ENCODE peak calls at places on chromosomes 13 and 19, in ten cellular contexts. One of them, this sample, is unnamed. For H3K4me1, the result is how much of the 10 kb centered on the place peaks cover.

GRCh38 chr13:43242040-43242439 is 218.7 kb downstream of the DNAJC15 start:
- DNase-seq in tibial nerve: no peak
- DNase-seq in esophagus squamous epithelium: no peak
- DNase-seq in hepatocyte: no peak
- DNase-seq in H1: no peak
- DNase-seq in neural progenitor cell: no peak
- DNase-seq in K562: no peak
- DNase-seq in transverse colon: no peak
- DNase-seq in HCT116: no peak
- DNase-seq in uterus: no peak
- DNase-seq in this sample: no peak

GRCh38 chr19:55304980-55305379 is 20.2 kb downstream of the TMEM150B start:
- DNase-seq in tibial nerve: no peak
- DNase-seq in esophagus squamous epithelium: no peak
- DNase-seq in hepatocyte: no peak
- DNase-seq in H1: no peak
- DNase-seq in neural progenitor cell: no peak
- DNase-seq in K562: peak
- DNase-seq in transverse colon: no peak
- DNase-seq in HCT116: no peak
- DNase-seq in uterus: no peak
- DNase-seq in this sample: no peak

GRCh38 chr13:44331912-44332840 is 41.4 kb upstream of the SERP2 start:
- DNase-seq in tibial nerve: peak
- DNase-seq in esophagus squamous epithelium: no peak
- DNase-seq in hepatocyte: peak
- DNase-seq in H1: no peak
- DNase-seq in neural progenitor cell: peak
- DNase-seq in K562: peak
- DNase-seq in transverse colon: peak
- DNase-seq in HCT116: no peak
- DNase-seq in uterus: peak
- DNase-seq in this sample: peak

GRCh38 chr13:114019367-114019766 is 45.5 kb upstream of the C13orf46 start:
- DNase-seq in tibial nerve: no peak
- DNase-seq in esophagus squamous epithelium: no peak
- DNase-seq in hepatocyte: no peak
- DNase-seq in H1: no peak
- DNase-seq in neural progenitor cell: peak
- DNase-seq in K562: peak
- DNase-seq in transverse colon: no peak
- DNase-seq in HCT116: peak
- DNase-seq in uterus: no peak
- DNase-seq in this sample: no peak

GRCh38 chr13:48448963-48449614 is 36.2 kb upstream of the LPAR6 start:
- DNase-seq in tibial nerve: no peak
- DNase-seq in esophagus squamous epithelium: no peak
- DNase-seq in hepatocyte: no peak
- DNase-seq in H1: no peak
- DNase-seq in neural progenitor cell: no peak
- DNase-seq in K562: no peak
- DNase-seq in transverse colon: no peak
- DNase-seq in HCT116: no peak
- DNase-seq in uterus: no peak
- DNase-seq in this sample: no peak

GRCh38 chr13:44872751-44873150 is 116.5 kb downstream of the NUFIP1 start:
- DNase-seq in tibial nerve: no peak
- DNase-seq in esophagus squamous epithelium: no peak
- DNase-seq in hepatocyte: no peak
- DNase-seq in H1: no peak
- DNase-seq in neural progenitor cell: no peak
- DNase-seq in K562: no peak
- DNase-seq in transverse colon: no peak
- DNase-seq in HCT116: no peak
- DNase-seq in uterus: no peak
- DNase-seq in this sample: peak

GRCh38 chr13:113093580-113094409 is 11.8 kb upstream of the F7 start:
- DNase-seq in tibial nerve: no peak
- DNase-seq in esophagus squamous epithelium: no peak
- DNase-seq in hepatocyte: no peak
- DNase-seq in H1: no peak
- DNase-seq in neural progenitor cell: no peak
- DNase-seq in K562: no peak
- DNase-seq in transverse colon: no peak
- DNase-seq in HCT116: no peak
- DNase-seq in uterus: no peak
- DNase-seq in this sample: no peak

GRCh38 chr19:51029718-51030117 is 3.3 kb upstream of the KLK11 start:
- DNase-seq in tibial nerve: no peak
- DNase-seq in esophagus squamous epithelium: no peak
- DNase-seq in hepatocyte: no peak
- DNase-seq in H1: no peak
- DNase-seq in neural progenitor cell: no peak
- DNase-seq in K562: peak
- DNase-seq in transverse colon: no peak
- DNase-seq in HCT116: no peak
- DNase-seq in uterus: no peak
- DNase-seq in this sample: no peak

GRCh38 chr19:53982611-53983010 is 8.8 kb upstream of the CACNG6 start:
- DNase-seq in tibial nerve: no peak
- DNase-seq in esophagus squamous epithelium: no peak
- DNase-seq in hepatocyte: peak
- DNase-seq in H1: no peak
- DNase-seq in neural progenitor cell: peak
- DNase-seq in K562: no peak
- DNase-seq in transverse colon: peak
- DNase-seq in HCT116: no peak
- DNase-seq in uterus: peak
- DNase-seq in this sample: no peak

GRCh38 chr19:22606212-22606553 is 27.9 kb upstream of the ZNF492 start:
- DNase-seq in tibial nerve: no peak
- DNase-seq in esophagus squamous epithelium: no peak
- DNase-seq in hepatocyte: no peak
- DNase-seq in H1: no peak
- DNase-seq in neural progenitor cell: no peak
- DNase-seq in K562: no peak
- DNase-seq in transverse colon: no peak
- DNase-seq in HCT116: no peak
- DNase-seq in uterus: no peak
- DNase-seq in this sample: no peak

GRCh38 chr19:39146091-39146490 is 20.5 kb downstream of the PAK4 start:
- DNase-seq in tibial nerve: no peak
- DNase-seq in esophagus squamous epithelium: no peak
- DNase-seq in hepatocyte: no peak
- DNase-seq in H1: no peak
- DNase-seq in neural progenitor cell: no peak
- DNase-seq in K562: no peak
- DNase-seq in transverse colon: no peak
- DNase-seq in HCT116: no peak
- DNase-seq in uterus: no peak
- DNase-seq in this sample: no peak

DNA sequence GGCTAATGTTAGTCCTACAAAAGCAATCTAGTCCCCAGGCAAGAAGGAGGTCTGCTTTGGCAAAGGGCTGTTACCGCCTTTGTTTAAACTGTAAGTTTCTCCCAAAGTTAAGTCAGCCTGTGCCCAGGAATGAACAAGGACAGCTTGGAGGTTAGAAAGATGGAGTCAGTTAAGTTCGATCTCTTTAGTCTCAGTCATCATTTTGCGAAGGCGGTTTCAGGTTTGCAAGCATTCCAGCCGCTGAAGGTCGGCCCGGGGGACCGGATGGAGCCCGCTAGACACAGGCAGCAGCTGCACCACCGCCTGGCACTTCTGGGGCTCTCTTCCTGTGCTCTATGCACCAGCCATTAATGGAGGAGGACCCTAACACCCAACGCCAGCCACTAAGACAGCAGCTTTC is 91.3 kb downstream of the STK24 start:
- DNase-seq in tibial nerve: no peak
- DNase-seq in esophagus squamous epithelium: no peak
- DNase-seq in hepatocyte: no peak
- DNase-seq in H1: no peak
- DNase-seq in neural progenitor cell: no peak
- DNase-seq in K562: no peak
- DNase-seq in transverse colon: no peak
- DNase-seq in HCT116: no peak
- DNase-seq in uterus: no peak
- DNase-seq in this sample: no peak
- H3K27ac ChIP-seq in tibial nerve: no peak
- H3K27ac ChIP-seq in esophagus squamous epithelium: peak
- H3K27ac ChIP-seq in hepatocyte: peak
- H3K27ac ChIP-seq in H1: no peak
- H3K27ac ChIP-seq in neural progenitor cell: peak
- H3K27ac ChIP-seq in K562: no peak
- H3K27ac ChIP-seq in transverse colon: peak
- H3K27ac ChIP-seq in HCT116: peak
- H3K27ac ChIP-seq in uterus: peak
- H3K27ac ChIP-seq in this sample: peak

GRCh38 chr13:29801737-29802305 is 48.6 kb downstream of the UBL3 start:
- DNase-seq in tibial nerve: no peak
- DNase-seq in esophagus squamous epithelium: no peak
- DNase-seq in hepatocyte: no peak
- DNase-seq in H1: no peak
- DNase-seq in neural progenitor cell: no peak
- DNase-seq in K562: no peak
- DNase-seq in transverse colon: no peak
- DNase-seq in HCT116: no peak
- DNase-seq in uterus: no peak
- DNase-seq in this sample: no peak

GRCh38 chr13:29801102-29801501 is 49.3 kb downstream of the UBL3 start:
- DNase-seq in tibial nerve: no peak
- DNase-seq in esophagus squamous epithelium: no peak
- DNase-seq in hepatocyte: no peak
- DNase-seq in H1: no peak
- DNase-seq in neural progenitor cell: no peak
- DNase-seq in K562: no peak
- DNase-seq in transverse colon: no peak
- DNase-seq in HCT116: no peak
- DNase-seq in uterus: no peak
- DNase-seq in this sample: no peak

GRCh38 chr13:29799041-29799440 is 51.4 kb downstream of the UBL3 start:
- DNase-seq in tibial nerve: no peak
- DNase-seq in esophagus squamous epithelium: no peak
- DNase-seq in hepatocyte: no peak
- DNase-seq in H1: no peak
- DNase-seq in neural progenitor cell: no peak
- DNase-seq in K562: no peak
- DNase-seq in transverse colon: no peak
- DNase-seq in HCT116: no peak
- DNase-seq in uterus: no peak
- DNase-seq in this sample: no peak

GRCh38 chr13:29802621-29803020 is 47.8 kb downstream of the UBL3 start:
- DNase-seq in tibial nerve: no peak
- DNase-seq in esophagus squamous epithelium: no peak
- DNase-seq in hepatocyte: no peak
- DNase-seq in H1: no peak
- DNase-seq in neural progenitor cell: no peak
- DNase-seq in K562: no peak
- DNase-seq in transverse colon: no peak
- DNase-seq in HCT116: no peak
- DNase-seq in uterus: no peak
- DNase-seq in this sample: no peak

GRCh38 chr13:29800687-29801086 is 49.7 kb downstream of the UBL3 start:
- DNase-seq in tibial nerve: no peak
- DNase-seq in esophagus squamous epithelium: no peak
- DNase-seq in hepatocyte: no peak
- DNase-seq in H1: no peak
- DNase-seq in neural progenitor cell: peak
- DNase-seq in K562: no peak
- DNase-seq in transverse colon: no peak
- DNase-seq in HCT116: no peak
- DNase-seq in uterus: no peak
- DNase-seq in this sample: no peak
- H3K4me1 ChIP-seq in tibial nerve: under half
- H3K4me1 ChIP-seq in esophagus squamous epithelium: under half
- H3K4me1 ChIP-seq in hepatocyte: under half
- H3K4me1 ChIP-seq in H1: under half
- H3K4me1 ChIP-seq in neural progenitor cell: under half
- H3K4me1 ChIP-seq in K562: under half
- H3K4me1 ChIP-seq in transverse colon: under half
- H3K4me1 ChIP-seq in HCT116: under half
- H3K4me1 ChIP-seq in uterus: under half
- H3K4me1 ChIP-seq in this sample: under half

DNA sequence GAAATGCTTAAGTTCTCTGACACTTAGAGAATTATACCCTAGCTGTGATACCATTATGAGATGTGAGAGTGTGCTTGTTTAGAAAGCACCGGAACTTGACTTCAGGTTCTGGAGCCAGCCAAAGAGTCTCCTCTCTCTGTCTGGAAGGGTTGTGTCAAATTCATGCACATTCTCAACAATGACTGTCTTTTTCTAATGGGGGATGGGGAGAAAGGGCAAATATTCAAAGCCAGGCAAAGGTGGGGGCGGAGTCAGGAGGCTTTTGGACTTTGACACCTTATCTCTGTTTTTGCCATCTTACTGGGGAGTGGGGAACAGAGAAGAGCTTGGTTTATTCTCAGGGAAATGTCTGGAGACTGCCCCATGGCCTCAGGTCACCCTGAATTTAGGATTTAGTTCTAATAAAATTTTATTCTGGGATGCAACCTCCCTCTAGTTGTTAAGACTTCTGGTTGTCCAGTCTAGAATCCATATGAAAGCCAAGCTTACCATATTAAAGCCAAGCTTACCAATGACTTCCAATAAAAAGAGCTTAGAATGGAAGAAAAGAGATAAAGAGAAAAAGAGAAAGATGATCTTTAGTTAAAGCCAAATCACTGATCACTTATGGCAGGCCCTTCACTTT is 28.2 kb upstream of the KPNA3 start:
- DNase-seq in tibial nerve: no peak
- DNase-seq in esophagus squamous epithelium: no peak
- DNase-seq in hepatocyte: peak
- DNase-seq in H1: no peak
- DNase-seq in neural progenitor cell: no peak
- DNase-seq in K562: no peak
- DNase-seq in transverse colon: no peak
- DNase-seq in HCT116: no peak
- DNase-seq in uterus: no peak
- DNase-seq in this sample: no peak
- TF ChIP-seq CTCF in tibial nerve: no peak
- TF ChIP-seq CTCF in esophagus squamous epithelium: no peak
- TF ChIP-seq CTCF in hepatocyte: no peak
- TF ChIP-seq CTCF in H1: no peak
- TF ChIP-seq CTCF in neural progenitor cell: no peak
- TF ChIP-seq CTCF in K562: no peak
- TF ChIP-seq CTCF in transverse colon: no peak
- TF ChIP-seq CTCF in HCT116: no peak
- TF ChIP-seq CTCF in uterus: no peak
- TF ChIP-seq CTCF in this sample: no peak

DNA sequence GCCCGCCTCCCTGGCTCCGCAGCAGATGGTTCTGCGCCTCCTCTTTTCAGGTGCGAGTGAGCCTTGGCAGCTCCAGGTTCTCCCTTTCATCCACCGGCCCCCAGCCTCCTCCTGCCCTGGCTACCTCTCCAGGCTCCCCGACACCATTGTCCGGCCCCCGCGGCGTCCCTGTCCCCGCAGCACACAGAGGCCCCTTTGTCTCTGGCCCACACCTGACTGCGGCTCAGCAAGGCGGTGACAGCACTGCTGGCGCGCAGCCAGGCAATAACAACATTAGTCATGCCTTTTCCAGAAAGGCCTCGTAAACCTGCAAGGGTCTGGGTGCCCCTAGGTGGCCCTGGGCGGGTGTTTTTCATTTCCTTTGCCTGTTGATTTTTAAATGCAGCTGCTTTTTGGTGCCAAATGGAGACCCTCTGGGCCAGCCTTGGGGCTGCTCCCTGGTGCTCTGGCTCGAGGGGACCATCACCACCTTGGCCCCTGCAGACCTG is 73.2 kb upstream of the MEDAG start:
- DNase-seq in tibial nerve: no peak
- DNase-seq in esophagus squamous epithelium: no peak
- DNase-seq in hepatocyte: peak
- DNase-seq in H1: peak
- DNase-seq in neural progenitor cell: peak
- DNase-seq in K562: peak
- DNase-seq in transverse colon: peak
- DNase-seq in HCT116: peak
- DNase-seq in uterus: peak
- DNase-seq in this sample: no peak
- H3K27ac ChIP-seq in tibial nerve: no peak
- H3K27ac ChIP-seq in esophagus squamous epithelium: no peak
- H3K27ac ChIP-seq in hepatocyte: peak
- H3K27ac ChIP-seq in H1: no peak
- H3K27ac ChIP-seq in neural progenitor cell: no peak
- H3K27ac ChIP-seq in K562: no peak
- H3K27ac ChIP-seq in transverse colon: peak
- H3K27ac ChIP-seq in HCT116: peak
- H3K27ac ChIP-seq in uterus: no peak
- H3K27ac ChIP-seq in this sample: no peak